ENCODE peak calls at places on chromosome 18, in seven cellular contexts. U, I, A, Y, Z, J and N are unnamed samples.
A peak's percentile ranks its signal among the peaks of the same experiment; 100 is the strongest.

GRCh38 chr18:65859075-65859474 is 108.3 kb downstream of the CDH7 start:
- DNase-seq in U (no peak), I (no peak), A (no peak), Y (no peak), Z (no peak), J (no peak), N (no peak)

GRCh38 chr18:21000667-21001066 is 110.9 kb downstream of the ROCK1 start:
- DNase-seq in U (no peak), I (no peak), A (no peak), Y (no peak), Z (no peak), J (no peak), N (no peak)

GRCh38 chr18:2948038-2948437 is 64.9 kb downstream of the LPIN2 start:
- DNase-seq in U (no peak), I (peak; percentile 16), A (no peak), Y (no peak), Z (peak; percentile 57), J (no peak), N (peak; percentile 57)

GRCh38 chr18:10526211-10526949 is 553 bp downstream of the NAPG start:
- DNase-seq in U (peak; percentile 91), I (no peak), A (peak; percentile 89), Y (peak; percentile 76), Z (peak; percentile 78), J (peak; percentile 69), N (no peak)

GRCh38 chr18:43501099-43501498 is 223.8 kb upstream of the SYT4 start:
- DNase-seq in U (no peak), I (no peak), A (no peak), Y (no peak), Z (no peak), J (no peak), N (no peak)

GRCh38 chr18:8615397-8616025 is 6.3 kb downstream of the RAB12 start:
- DNase-seq in U (no peak), I (peak; percentile 83), A (no peak), Y (peak; percentile 66), Z (no peak), J (peak; percentile 51), N (peak; percentile 41)

GRCh38 chr18:2035056-2035455 is 536.2 kb downstream of the METTL4 start:
- DNase-seq in U (no peak), I (no peak), A (no peak), Y (no peak), Z (no peak), J (no peak), N (no peak)

GRCh38 chr18:74179623-74180199 is 31.4 kb downstream of the TIMM21 start:
- DNase-seq in U (no peak), I (no peak), A (no peak), Y (no peak), Z (no peak), J (no peak), N (no peak)

GRCh38 chr18:53755914-53756606 is 468.4 kb downstream of the MBD2 start:
- DNase-seq in U (no peak), I (no peak), A (no peak), Y (no peak), Z (no peak), J (no peak), N (no peak)

GRCh38 chr18:49101230-49101629 is 150.5 kb upstream of the SMAD7 start:
- DNase-seq in U (no peak), I (no peak), A (no peak), Y (no peak), Z (no peak), J (no peak), N (no peak)

GRCh38 chr18:3595282-3596273 is 145.6 kb downstream of the TGIF1 start:
- DNase-seq in U (no peak), I (peak; percentile 83), A (no peak), Y (peak; percentile 82), Z (no peak), J (no peak), N (peak; percentile 99)

GRCh38 chr18:9951022-9951859 is 37.4 kb downstream of the VAPA start:
- DNase-seq in U (no peak), I (no peak), A (no peak), Y (no peak), Z (peak; percentile 83), J (no peak), N (peak; percentile 49)

GRCh38 chr18:3661121-3661520 is 211.1 kb downstream of the TGIF1 start:
- DNase-seq in U (no peak), I (no peak), A (no peak), Y (no peak), Z (no peak), J (peak; percentile 9), N (no peak)

GRCh38 chr18:63261029-63261428 is 58.5 kb downstream of the BCL2 start:
- DNase-seq in U (no peak), I (no peak), A (no peak), Y (no peak), Z (no peak), J (no peak), N (no peak)

GRCh38 chr18:924987-925386 is 20.3 kb downstream of the ADCYAP1 start:
- DNase-seq in U (no peak), I (no peak), A (no peak), Y (no peak), Z (no peak), J (no peak), N (no peak)

GRCh38 chr18:57743008-57743407 is 60.1 kb downstream of the ATP8B1 start:
- DNase-seq in U (no peak), I (peak; percentile 69), A (no peak), Y (peak; percentile 85), Z (no peak), J (no peak), N (peak; percentile 40)

GRCh38 chr18:2717407-2717806 is 61.9 kb downstream of the SMCHD1 start:
- DNase-seq in U (no peak), I (no peak), A (no peak), Y (no peak), Z (no peak), J (no peak), N (no peak)

GRCh38 chr18:61896767-61897166 is 4.0 kb upstream of the RNF152 start:
- DNase-seq in U (no peak), I (no peak), A (peak; percentile 80), Y (peak; percentile 67), Z (no peak), J (peak; percentile 40), N (peak; percentile 34)

GRCh38 chr18:76376668-76377358 is 118.2 kb downstream of the ZNF516 start:
- DNase-seq in U (no peak), I (no peak), A (no peak), Y (no peak), Z (no peak), J (no peak), N (no peak)

GRCh38 chr18:60322591-60322990 is 50.0 kb downstream of the MC4R start:
- DNase-seq in U (no peak), I (peak; percentile 9), A (no peak), Y (no peak), Z (no peak), J (no peak), N (no peak)

GRCh38 chr18:41347057-41347456 is 608.0 kb upstream of the PIK3C3 start:
- DNase-seq in U (no peak), I (peak; percentile 44), A (no peak), Y (no peak), Z (no peak), J (no peak), N (no peak)

GRCh38 chr18:9147440-9148238 is 11.1 kb downstream of the ANKRD12 start:
- DNase-seq in U (no peak), I (peak; percentile 28), A (no peak), Y (peak; percentile 64), Z (peak; percentile 73), J (peak; percentile 37), N (no peak)

GRCh38 chr18:40413160-40413559 is 1541.9 kb upstream of the PIK3C3 start:
- DNase-seq in U (no peak), I (no peak), A (no peak), Y (no peak), Z (peak; percentile 69), J (no peak), N (no peak)

GRCh38 chr18:23133860-23134779 is 1.2 kb upstream of the CABLES1 start:
- DNase-seq in U (no peak), I (no peak), A (no peak), Y (no peak), Z (peak; percentile 90), J (no peak), N (no peak)

GRCh38 chr18:80044072-80044471 is 9.8 kb downstream of the RBFA start:
- DNase-seq in U (no peak), I (no peak), A (no peak), Y (no peak), Z (no peak), J (no peak), N (no peak)

GRCh38 chr18:44758821-44759624 is 78.3 kb downstream of the SETBP1 start:
- DNase-seq in U (no peak), I (no peak), A (no peak), Y (no peak), Z (no peak), J (no peak), N (no peak)
- H3K4me3 ChIP-seq in U (no peak overlapping the region), I (no peak overlapping the region), A (no peak overlapping the region), Y (no peak overlapping the region), Z (no peak overlapping the region), J (no peak overlapping the region), N (no peak overlapping the region)

GRCh38 chr18:70291295-70291574 is 2.4 kb downstream of the SOCS6 start:
- DNase-seq in U (no peak), I (no peak), A (no peak), Y (no peak), Z (no peak), J (no peak), N (no peak)
- H3K4me3 ChIP-seq in U (no peak overlapping the region), I (peak overlapping the region; percentile 21), A (no peak overlapping the region), Y (peak overlapping the region; percentile 93), Z (no peak overlapping the region), J (peak overlapping the region; percentile 75), N (peak overlapping the region; percentile 95)

GRCh38 chr18:28198588-28198987 is 21.7 kb upstream of the CDH2 start:
- DNase-seq in U (no peak), I (no peak), A (no peak), Y (no peak), Z (no peak), J (no peak), N (no peak)

GRCh38 chr18:28204154-28204553 is 27.2 kb upstream of the CDH2 start:
- DNase-seq in U (no peak), I (peak; percentile 63), A (no peak), Y (no peak), Z (no peak), J (no peak), N (peak; percentile 93)

GRCh38 chr18:28201056-28201455 is 24.1 kb upstream of the CDH2 start:
- DNase-seq in U (no peak), I (no peak), A (no peak), Y (no peak), Z (no peak), J (no peak), N (no peak)
- H3K4me3 ChIP-seq in U (no peak overlapping the region), I (no peak overlapping the region), A (no peak overlapping the region), Y (no peak overlapping the region), Z (no peak overlapping the region), J (no peak overlapping the region), N (no peak overlapping the region)

GRCh38 chr18:78499586-78499985 is 480.0 kb upstream of the SALL3 start:
- DNase-seq in U (no peak), I (no peak), A (no peak), Y (no peak), Z (no peak), J (no peak), N (no peak)
- H3K4me3 ChIP-seq in U (no peak overlapping the region), I (no peak overlapping the region), A (no peak overlapping the region), Y (no peak overlapping the region), Z (no peak overlapping the region), J (no peak overlapping the region), N (no peak overlapping the region)